ENCODE peak calls at places on chromosomes 6 and 20, in eight cellular contexts. W is NCI-H82; D is NCI-H226; J is neural progenitor cell; R is NCI-H187; P is GF-D8; B is stimulated activated CD4-positive, alpha-beta T cell treated with anti-CD3 and anti-CD28 coated beads, Interleukin-2, amount 100 ng/mL, for 24 hours; K is HCEC 1CT. M is an unnamed sample.

GRCh38 chr20:60586417-60587105 is 628.3 kb downstream of the CDH26 start:
- DNase-seq in W (peak; percentile 83), D (no peak), J (no peak), R (no peak), P (no peak), B (no peak), K (no peak), M (no peak)

GRCh38 chr20:37901280-37901666 is 1.7 kb upstream of the VSTM2L start:
- DNase-seq in W (no peak), D (no peak), J (peak; percentile 84), R (no peak), P (no peak), B (no peak), K (no peak), M (no peak)

GRCh38 chr6:11700118-11700718 is 78.4 kb downstream of the ADTRP start:
- DNase-seq in W (peak; percentile 78), D (no peak), J (peak; percentile 48), R (peak; percentile 3), P (no peak), B (no peak), K (peak; percentile 70), M (no peak)

GRCh38 chr20:46423342-46423741 is 16.9 kb upstream of the ELMO2 start:
- DNase-seq in W (no peak), D (no peak), J (no peak), R (no peak), P (no peak), B (no peak), K (no peak), M (no peak)

GRCh38 chr20:46111028-46111835 is 6.9 kb upstream of the CD40 start:
- DNase-seq in W (peak; percentile 44), D (no peak), J (no peak), R (no peak), P (no peak), B (no peak), K (no peak), M (no peak)

GRCh38 chr6:143621159-143621873 is 56.4 kb upstream of the PHACTR2 start:
- DNase-seq in W (no peak), D (no peak), J (peak; percentile 33), R (no peak), P (no peak), B (no peak), K (no peak), M (no peak)

GRCh38 chr6:37489697-37490336 is 9.9 kb downstream of the CCDC167 start:
- DNase-seq in W (no peak), D (no peak), J (no peak), R (no peak), P (no peak), B (no peak), K (no peak), M (no peak)

GRCh38 chr20:62808211-62808865 is 3.7 kb downstream of the OGFR start:
- DNase-seq in W (peak; percentile 69), D (peak; percentile 34), J (peak; percentile 82), R (no peak), P (no peak), B (peak; percentile 85), K (peak; percentile 40), M (no peak)

GRCh38 chr20:31857861-31858835 is 12.2 kb downstream of the DUSP15 start:
- DNase-seq in W (no peak), D (no peak), J (no peak), R (no peak), P (no peak), B (no peak), K (no peak), M (no peak)

GRCh38 chr6:75757295-75757694 is 8.3 kb downstream of the MYO6 start:
- DNase-seq in W (no peak), D (no peak), J (no peak), R (no peak), P (no peak), B (no peak), K (no peak), M (no peak)

GRCh38 chr6:116801971-116802370 is 26.9 kb downstream of the GPRC6A start:
- DNase-seq in W (no peak), D (no peak), J (no peak), R (no peak), P (no peak), B (no peak), K (no peak), M (no peak)

GRCh38 chr6:35960192-35960591 is 39.3 kb upstream of the SRPK1 start:
- DNase-seq in W (no peak), D (no peak), J (no peak), R (no peak), P (no peak), B (no peak), K (peak; percentile 28), M (no peak)

GRCh38 chr6:169722362-169723199 is 1.7 kb downstream of the PHF10 start:
- DNase-seq in W (peak; percentile 54), D (peak; percentile 89), J (peak; percentile 68), R (no peak), P (no peak), B (peak; percentile 43), K (peak; percentile 50), M (peak; percentile 17)